ENCODE peak calls at places on chromosomes 2 and 18, in six cellular contexts. J, P, R, L, T and E are unnamed samples.

GRCh38 chr2:173990970-173991819 is 26.0 kb upstream of the SP3 start:
- DNase-seq in J (peak; percentile 89), P (no peak), R (peak; percentile 90), L (no peak), T (peak; percentile 45), E (no peak)

GRCh38 chr2:235740821-235741220 is 247.0 kb downstream of the AGAP1 start:
- DNase-seq in J (no peak), P (peak; percentile 22), R (no peak), L (no peak), T (no peak), E (no peak)

GRCh38 chr2:128638741-128639477 is 320.2 kb upstream of the HS6ST1 start:
- DNase-seq in J (no peak), P (no peak), R (no peak), L (peak; percentile 48), T (no peak), E (no peak)

GRCh38 chr2:85353876-85354285 is 447 bp downstream of the RETSAT start:
- DNase-seq in J (peak; percentile 6), P (peak; percentile 39), R (peak; percentile 46), L (no peak), T (peak; percentile 21), E (peak; percentile 51)

GRCh38 chr2:28199995-28200394 is 192.7 kb upstream of the FOSL2 start:
- DNase-seq in J (peak; percentile 5), P (no peak), R (no peak), L (no peak), T (no peak), E (no peak)

GRCh38 chr2:200860092-200860795 is 4.2 kb downstream of the CLK1 start:
- DNase-seq in J (no peak), P (no peak), R (peak; percentile 34), L (no peak), T (peak; percentile 49), E (no peak)

GRCh38 chr2:8500124-8501054 is 181.5 kb upstream of the ID2 start:
- DNase-seq in J (peak; percentile 33), P (peak; percentile 45), R (peak; percentile 28), L (no peak), T (no peak), E (no peak)

GRCh38 chr2:25617948-25618646 is 55.3 kb downstream of the DTNB start:
- DNase-seq in J (peak; percentile 92), P (peak; percentile 52), R (no peak), L (no peak), T (peak; percentile 97), E (peak; percentile 23)

GRCh38 chr2:102141915-102142828 is at the start of gene IL1R1:
- DNase-seq in J (peak; percentile 80), P (peak; percentile 59), R (peak; percentile 86), L (peak; percentile 92), T (peak; percentile 73), E (peak; percentile 30)

GRCh38 chr2:201551901-201552300 is 91.4 kb downstream of the TMEM237 start:
- DNase-seq in J (no peak), P (no peak), R (no peak), L (no peak), T (no peak), E (no peak)

GRCh38 chr18:26480897-26481795 is 67.2 kb downstream of the KCTD1 start:
- DNase-seq in J (peak; percentile 96), P (peak; percentile 95), R (no peak), L (no peak), T (peak; percentile 92), E (peak; percentile 35)

GRCh38 chr2:44016282-44016681 is 20.5 kb upstream of the LRPPRC start:
- DNase-seq in J (peak; percentile 61), P (peak; percentile 46), R (no peak), L (no peak), T (peak; percentile 48), E (peak; percentile 16)

GRCh38 chr2:3054066-3054465 is 323.6 kb downstream of the EIPR1 start:
- DNase-seq in J (no peak), P (no peak), R (no peak), L (peak; percentile 31), T (no peak), E (no peak)

GRCh38 chr2:191999101-191999836 is 152.4 kb upstream of the CAVIN2 start:
- DNase-seq in J (peak; percentile 34), P (no peak), R (no peak), L (no peak), T (no peak), E (no peak)

GRCh38 chr18:78678318-78678695 is 301.3 kb upstream of the SALL3 start:
- DNase-seq in J (no peak), P (no peak), R (no peak), L (peak; percentile 32), T (no peak), E (no peak)

GRCh38 chr18:3877678-3878077 is 427.7 kb downstream of the TGIF1 start:
- DNase-seq in J (peak; percentile 27), P (peak; percentile 2), R (no peak), L (no peak), T (no peak), E (no peak)

GRCh38 chr2:118121986-118122767 is 33.9 kb downstream of the INSIG2 start:
- DNase-seq in J (no peak), P (no peak), R (no peak), L (no peak), T (no peak), E (no peak)

GRCh38 chr2:2623939-2624338 is 292.9 kb upstream of the MYT1L start:
- DNase-seq in J (no peak), P (no peak), R (no peak), L (no peak), T (no peak), E (no peak)

GRCh38 chr2:198004173-198004572 is 199.8 kb downstream of the PLCL1 start:
- DNase-seq in J (no peak), P (no peak), R (no peak), L (no peak), T (peak; percentile 59), E (no peak)

GRCh38 chr2:95311821-95312542 is 14.8 kb downstream of the KCNIP3 start:
- DNase-seq in J (no peak), P (no peak), R (no peak), L (no peak), T (no peak), E (no peak)

GRCh38 chr2:237091779-237092436 is 6.2 kb downstream of the COPS8 start:
- DNase-seq in J (peak; percentile 69), P (no peak), R (peak; percentile 35), L (no peak), T (no peak), E (no peak)

GRCh38 chr2:71101656-71102055 is 28.4 kb downstream of the MCEE start:
- DNase-seq in J (peak; percentile 94), P (no peak), R (no peak), L (no peak), T (peak; percentile 78), E (no peak)

GRCh38 chr18:23243178-23243577 is 107.9 kb downstream of the CABLES1 start:
- DNase-seq in J (no peak), P (no peak), R (no peak), L (no peak), T (no peak), E (no peak)

GRCh38 chr2:216498418-216499413 is at the start of gene RPL37A:
- DNase-seq in J (peak; percentile 96), P (peak; percentile 97), R (peak; percentile 91), L (peak; percentile 97), T (peak; percentile 96), E (peak; percentile 68)
- TF ChIP-seq POLR2A in J (peak; percentile 97), P (peak; percentile 98), R (peak; percentile 91), L (peak; percentile 76), T (peak; percentile 99), E (peak; percentile 96)

GRCh38 chr2:156539086-156539485 is 102.9 kb downstream of the GPD2 start:
- DNase-seq in J (no peak), P (no peak), R (no peak), L (no peak), T (no peak), E (no peak)

GRCh38 chr2:156540706-156541105 is 104.5 kb downstream of the GPD2 start:
- DNase-seq in J (peak; percentile 4), P (no peak), R (no peak), L (no peak), T (no peak), E (no peak)

GRCh38 chr2:156538083-156538504 is 101.9 kb downstream of the GPD2 start:
- DNase-seq in J (peak; percentile 4), P (no peak), R (no peak), L (no peak), T (no peak), E (no peak)

GRCh38 chr2:156541229-156541628 is 105.0 kb downstream of the GPD2 start:
- DNase-seq in J (no peak), P (no peak), R (no peak), L (no peak), T (no peak), E (no peak)

DNA sequence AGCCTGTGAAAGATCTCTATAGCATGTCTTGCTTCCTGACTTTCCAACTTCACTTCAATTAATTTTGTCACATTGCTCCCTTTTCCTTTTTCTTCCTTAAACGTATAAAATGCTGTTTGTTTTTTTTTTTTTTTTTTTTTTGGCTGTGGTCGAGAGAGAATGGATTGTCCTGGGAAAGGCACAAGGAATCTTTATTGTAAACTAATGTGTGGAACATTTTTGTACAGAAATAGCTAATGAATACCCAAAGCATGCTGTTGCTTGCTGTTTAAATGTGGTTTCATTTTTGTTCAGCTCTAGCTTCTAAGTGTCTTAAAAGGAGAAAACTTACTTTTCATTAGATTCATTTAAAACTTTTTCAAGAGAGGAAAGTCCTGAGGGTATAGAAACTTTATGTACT is 105.5 kb downstream of the GPD2 start:
- DNase-seq in J (peak; percentile 11), P (no peak), R (no peak), L (no peak), T (no peak), E (no peak)
- TF ChIP-seq POLR2A in J (no peak), P (no peak), R (no peak), L (no peak), T (no peak), E (no peak)

GRCh38 chr2:196170202-196170680 is 1.1 kb downstream of the STK17B start:
- DNase-seq in J (peak; percentile 64), P (peak; percentile 51), R (no peak), L (no peak), T (peak; percentile 75), E (no peak)
- TF ChIP-seq POLR2A in J (peak; percentile 50), P (no peak), R (no peak), L (no peak), T (no peak), E (no peak)

GRCh38 chr18:80147037-80147417 is 38.0 kb downstream of the ADNP2 start:
- DNase-seq in J (no peak), P (no peak), R (no peak), L (no peak), T (peak; percentile 35), E (no peak)

GRCh38 chr18:80148316-80149199 is 39.5 kb downstream of the ADNP2 start:
- DNase-seq in J (no peak), P (no peak), R (no peak), L (no peak), T (no peak), E (no peak)

GRCh38 chr18:80145191-80145799 is 36.2 kb downstream of the ADNP2 start:
- DNase-seq in J (peak; percentile 52), P (no peak), R (no peak), L (no peak), T (peak; percentile 9), E (no peak)

GRCh38 chr18:80149667-80150066 is 40.6 kb downstream of the ADNP2 start:
- DNase-seq in J (no peak), P (no peak), R (no peak), L (no peak), T (no peak), E (no peak)

GRCh38 chr18:80147418-80148315 is 38.6 kb downstream of the ADNP2 start:
- DNase-seq in J (peak; percentile 72), P (peak; percentile 62), R (peak; percentile 89), L (peak; percentile 91), T (peak; percentile 76), E (no peak)
- TF ChIP-seq POLR2A in J (no peak), P (peak; percentile 89), R (no peak), L (no peak), T (no peak), E (peak; percentile 61)

GRCh38 chr18:63940008-63940407 is 9.1 kb upstream of the HMSD start:
- DNase-seq in J (no peak), P (no peak), R (no peak), L (no peak), T (no peak), E (no peak)
- TF ChIP-seq POLR2A in J (no peak), P (no peak), R (no peak), L (no peak), T (no peak), E (no peak)